ENCODE peak calls at places on chromosomes 16 and 17, in seven cellular contexts. J, A, G, C, R, K and M are unnamed samples.

GRCh38 chr16:31064882-31065461 is 9.1 kb downstream of the ZNF668 start:
- DNase-seq in J (no peak), A (no peak), G (no peak), C (no peak), R (peak), K (peak), M (peak)

GRCh38 chr17:2435852-2436251 is 35.0 kb upstream of the MNT start:
- DNase-seq in J (no peak), A (no peak), G (no peak), C (no peak), R (no peak), K (no peak), M (no peak)

GRCh38 chr17:2090210-2090641 is 35.3 kb downstream of the HIC1 start:
- DNase-seq in J (no peak), A (no peak), G (no peak), C (no peak), R (no peak), K (peak), M (no peak)

GRCh38 chr16:82832861-82833260 is 206.1 kb downstream of the CDH13 start:
- DNase-seq in J (no peak), A (no peak), G (no peak), C (no peak), R (peak), K (no peak), M (peak)

GRCh38 chr16:58158137-58158536 is 29.0 kb upstream of the CFAP20 start:
- DNase-seq in J (no peak), A (no peak), G (no peak), C (no peak), R (no peak), K (no peak), M (no peak)

GRCh38 chr16:4372578-4373355 is 1.1 kb downstream of the VASN start:
- DNase-seq in J (no peak), A (no peak), G (no peak), C (peak), R (peak), K (no peak), M (peak)

GRCh38 chr17:49944451-49944850 is 24.5 kb upstream of the DLX4 start:
- DNase-seq in J (no peak), A (no peak), G (no peak), C (peak), R (no peak), K (no peak), M (no peak)

GRCh38 chr16:22123146-22123545 is 30.8 kb downstream of the VWA3A start:
- DNase-seq in J (no peak), A (no peak), G (no peak), C (peak), R (no peak), K (no peak), M (no peak)

GRCh38 chr17:81235822-81236740 is 2.8 kb downstream of the TEPSIN start:
- DNase-seq in J (no peak), A (no peak), G (no peak), C (no peak), R (no peak), K (no peak), M (no peak)

GRCh38 chr17:81236784-81237183 is 2.1 kb downstream of the TEPSIN start:
- DNase-seq in J (no peak), A (no peak), G (no peak), C (no peak), R (no peak), K (no peak), M (no peak)

GRCh38 chr17:81238490-81238814 is 403 bp downstream of the TEPSIN start:
- DNase-seq in J (no peak), A (no peak), G (no peak), C (no peak), R (no peak), K (no peak), M (no peak)

GRCh38 chr17:81238815-81239713 is at the start of the genes NDUFAF8 and TEPSIN:
- DNase-seq in J (peak), A (peak), G (peak), C (peak), R (peak), K (peak), M (peak)

DNA sequence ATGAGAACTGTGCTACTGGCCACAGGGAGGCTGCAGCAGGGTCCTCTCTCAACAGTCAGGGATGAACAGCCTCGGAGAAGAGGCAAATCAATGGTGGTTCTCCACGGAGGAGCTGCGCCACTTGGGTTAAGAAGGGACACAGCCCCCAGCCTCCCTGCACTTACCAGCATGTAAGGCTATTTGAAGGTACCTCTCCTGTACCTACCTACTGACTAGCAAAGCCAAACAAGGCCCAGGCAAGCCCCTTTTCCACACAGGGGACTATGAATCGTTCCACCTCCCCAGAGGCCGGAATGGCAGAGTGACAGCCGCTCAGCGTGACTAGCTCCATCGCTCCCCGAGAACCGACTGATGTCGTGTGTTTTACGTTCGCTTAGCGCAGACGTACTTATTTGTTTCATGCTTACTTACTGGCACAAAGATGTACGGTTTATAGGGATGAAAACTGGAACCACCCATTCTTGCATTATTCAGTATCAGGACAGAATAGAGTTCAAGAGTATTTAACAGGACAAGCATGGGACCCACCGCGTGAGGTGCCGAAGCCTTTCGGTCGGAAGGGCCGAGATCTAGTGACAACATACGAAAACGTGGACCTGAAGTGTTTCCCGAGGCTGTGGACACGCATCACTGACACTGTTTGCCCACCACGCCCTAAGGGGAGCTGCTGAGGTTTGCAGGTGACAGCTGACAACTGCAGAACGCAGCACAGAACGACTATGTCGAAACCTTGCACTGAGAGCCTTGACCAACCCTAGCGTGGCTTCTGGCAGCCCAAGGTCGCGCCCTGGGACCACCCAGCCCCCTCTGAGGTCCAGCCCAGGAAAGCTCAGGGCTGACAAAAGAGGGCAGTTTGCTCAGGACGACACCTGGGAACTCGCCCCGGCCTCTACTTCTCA is 1.0 kb downstream of the TEPSIN start:
- DNase-seq in J (no peak), A (no peak), G (no peak), C (no peak), R (no peak), K (no peak), M (no peak)
- H3K4ac ChIP-seq in J (no peak), A (no peak), G (no peak), C (no peak), R (no peak), K (no peak), M (peak)

DNA sequence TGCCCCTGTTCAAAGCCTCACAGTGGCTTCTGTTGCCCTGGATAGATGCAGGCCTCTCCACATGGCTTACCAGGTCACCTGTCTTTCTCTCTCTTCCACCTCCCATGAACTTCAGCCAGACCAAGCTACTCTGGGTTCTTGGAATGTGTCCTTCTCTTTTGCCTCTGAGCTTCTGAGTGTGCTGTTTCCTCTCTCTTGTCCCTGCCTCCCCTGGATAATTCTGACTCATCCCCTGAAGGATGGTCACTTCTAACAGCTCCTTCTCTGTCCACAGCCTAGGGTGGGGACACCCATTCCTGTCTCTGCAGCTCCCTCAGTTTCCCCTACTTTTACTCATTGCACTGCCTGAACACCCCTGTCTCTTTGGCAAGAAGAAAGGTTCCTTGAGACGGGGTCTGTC is 2.9 kb downstream of the GUCY2D start:
- DNase-seq in J (no peak), A (no peak), G (no peak), C (no peak), R (no peak), K (no peak), M (no peak)
- H2BK120ac ChIP-seq in J (no peak), A (no peak), G (no peak), C (no peak), R (no peak), K (no peak), M (peak)

GRCh38 chr17:15469260-15469659 is 1.8 kb upstream of the CDRT4 start:
- DNase-seq in J (no peak), A (no peak), G (no peak), C (no peak), R (no peak), K (no peak), M (peak)
- H3K4ac ChIP-seq in J (no peak), A (no peak), G (no peak), C (no peak), R (no peak), K (no peak), M (no peak)

GRCh38 chr17:57363998-57364645 is 107.8 kb downstream of the MSI2 start:
- DNase-seq in J (no peak), A (no peak), G (no peak), C (no peak), R (no peak), K (no peak), M (no peak)

GRCh38 chr17:57363580-57363979 is 107.3 kb downstream of the MSI2 start:
- DNase-seq in J (no peak), A (no peak), G (no peak), C (no peak), R (no peak), K (no peak), M (no peak)

GRCh38 chr17:57366558-57367351 is 110.4 kb downstream of the MSI2 start:
- DNase-seq in J (no peak), A (no peak), G (no peak), C (no peak), R (no peak), K (no peak), M (no peak)

GRCh38 chr17:57365420-57365819 is 109.1 kb downstream of the MSI2 start:
- DNase-seq in J (no peak), A (no peak), G (no peak), C (no peak), R (no peak), K (no peak), M (no peak)

GRCh38 chr17:57366177-57366557 is 109.8 kb downstream of the MSI2 start:
- DNase-seq in J (no peak), A (no peak), G (no peak), C (no peak), R (no peak), K (no peak), M (no peak)
- H2BK120ac ChIP-seq in J (no peak), A (no peak), G (no peak), C (no peak), R (no peak), K (no peak), M (no peak)